ENCODE peak calls at places on chromosomes 5 and 9, in eight cellular contexts. F, P, A, R, Q, B, K and I are unnamed samples.

GRCh38 chr5:159463590-159464321 is 133.5 kb upstream of the IL12B start:
- DNase-seq in F (no peak), P (no peak), A (no peak), R (no peak), Q (no peak), B (peak; percentile 89), K (peak; percentile 47), I (no peak)

GRCh38 chr5:8905021-8905420 is 640.9 kb downstream of the SEMA5A start:
- DNase-seq in F (no peak), P (no peak), A (no peak), R (no peak), Q (no peak), B (no peak), K (no peak), I (peak; percentile 86)

GRCh38 chr5:10735569-10736255 is 25.3 kb downstream of the DAP start:
- DNase-seq in F (no peak), P (no peak), A (no peak), R (no peak), Q (no peak), B (no peak), K (no peak), I (no peak)

GRCh38 chr5:125410501-125411162 is 664.2 kb upstream of the ZNF608 start:
- DNase-seq in F (no peak), P (no peak), A (no peak), R (no peak), Q (no peak), B (no peak), K (no peak), I (peak; percentile 86)

GRCh38 chr5:117594165-117594564 is 1019.5 kb upstream of the SEMA6A start:
- DNase-seq in F (no peak), P (peak; percentile 79), A (peak; percentile 3), R (no peak), Q (no peak), B (no peak), K (no peak), I (no peak)

GRCh38 chr5:157602505-157602904 is 26.9 kb upstream of the ADAM19 start:
- DNase-seq in F (no peak), P (no peak), A (no peak), R (no peak), Q (no peak), B (no peak), K (no peak), I (no peak)

GRCh38 chr9:34457266-34458012 is 931 bp downstream of the FAM219A start:
- DNase-seq in F (no peak), P (peak; percentile 81), A (peak; percentile 74), R (peak; percentile 84), Q (peak; percentile 23), B (no peak), K (peak; percentile 69), I (peak; percentile 38)

GRCh38 chr5:178981381-178981780 is 13.7 kb downstream of the GRM6 start:
- DNase-seq in F (no peak), P (no peak), A (no peak), R (no peak), Q (no peak), B (no peak), K (no peak), I (no peak)

GRCh38 chr5:91381774-91382492 is 1.2 kb downstream of the ARRDC3 start:
- DNase-seq in F (peak; percentile 91), P (peak; percentile 76), A (peak; percentile 89), R (peak; percentile 74), Q (peak; percentile 51), B (peak; percentile 71), K (peak; percentile 65), I (peak; percentile 64)

GRCh38 chr9:16672501-16672900 is 198.0 kb downstream of the BNC2 start:
- DNase-seq in F (no peak), P (no peak), A (no peak), R (no peak), Q (no peak), B (no peak), K (no peak), I (no peak)

GRCh38 chr5:135127604-135128240 is 93.7 kb upstream of the PITX1 start:
- DNase-seq in F (no peak), P (no peak), A (no peak), R (no peak), Q (no peak), B (peak; percentile 83), K (peak; percentile 97), I (peak; percentile 59)

GRCh38 chr5:125704888-125705287 is 718.3 kb upstream of the GRAMD2B start:
- DNase-seq in F (no peak), P (no peak), A (no peak), R (no peak), Q (no peak), B (no peak), K (no peak), I (no peak)

GRCh38 chr5:178991190-178992145 is 3.7 kb downstream of the GRM6 start:
- DNase-seq in F (no peak), P (no peak), A (no peak), R (no peak), Q (no peak), B (no peak), K (no peak), I (no peak)

GRCh38 chr9:18568969-18569368 is 95.0 kb downstream of the ADAMTSL1 start:
- DNase-seq in F (no peak), P (no peak), A (no peak), R (no peak), Q (no peak), B (no peak), K (no peak), I (no peak)

GRCh38 chr9:37639109-37639748 is 11.5 kb upstream of the FRMPD1 start:
- DNase-seq in F (no peak), P (no peak), A (no peak), R (no peak), Q (no peak), B (no peak), K (no peak), I (no peak)

GRCh38 chr5:176778921-176779465 is 31.4 kb upstream of the UNC5A start:
- DNase-seq in F (no peak), P (peak; percentile 22), A (no peak), R (no peak), Q (no peak), B (no peak), K (no peak), I (no peak)

GRCh38 chr9:87713990-87714335 is 12.0 kb upstream of the CTSL start:
- DNase-seq in F (no peak), P (no peak), A (no peak), R (no peak), Q (no peak), B (no peak), K (no peak), I (no peak)
- TF ChIP-seq CTCF in F (no peak), P (no peak), A (no peak), R (no peak), Q (no peak), B (no peak), K (no peak), I (no peak)

GRCh38 chr9:130938184-130938651 is 829 bp downstream of the FIBCD1 start:
- DNase-seq in F (no peak), P (no peak), A (no peak), R (no peak), Q (no peak), B (no peak), K (no peak), I (no peak)

GRCh38 chr9:130939405-130939941 is 426 bp upstream of the FIBCD1 start:
- DNase-seq in F (no peak), P (no peak), A (peak; percentile 91), R (no peak), Q (no peak), B (no peak), K (no peak), I (no peak)

GRCh38 chr9:130940023-130940549 is 1.0 kb upstream of the FIBCD1 start:
- DNase-seq in F (no peak), P (no peak), A (peak; percentile 53), R (no peak), Q (no peak), B (no peak), K (no peak), I (no peak)

GRCh38 chr9:130937146-130938076 is 1.6 kb downstream of the FIBCD1 start:
- DNase-seq in F (no peak), P (no peak), A (no peak), R (no peak), Q (no peak), B (no peak), K (no peak), I (no peak)

GRCh38 chr9:130938652-130939404 is at the start of gene FIBCD1:
- DNase-seq in F (no peak), P (no peak), A (peak; percentile 83), R (peak; percentile 62), Q (peak; percentile 32), B (no peak), K (peak; percentile 67), I (peak; percentile 55)
- TF ChIP-seq CTCF in F (no peak), P (peak; percentile 18), A (peak; percentile 58), R (peak; percentile 26), Q (peak; percentile 45), B (peak; percentile 22), K (peak; percentile 58), I (peak; percentile 53)

DNA sequence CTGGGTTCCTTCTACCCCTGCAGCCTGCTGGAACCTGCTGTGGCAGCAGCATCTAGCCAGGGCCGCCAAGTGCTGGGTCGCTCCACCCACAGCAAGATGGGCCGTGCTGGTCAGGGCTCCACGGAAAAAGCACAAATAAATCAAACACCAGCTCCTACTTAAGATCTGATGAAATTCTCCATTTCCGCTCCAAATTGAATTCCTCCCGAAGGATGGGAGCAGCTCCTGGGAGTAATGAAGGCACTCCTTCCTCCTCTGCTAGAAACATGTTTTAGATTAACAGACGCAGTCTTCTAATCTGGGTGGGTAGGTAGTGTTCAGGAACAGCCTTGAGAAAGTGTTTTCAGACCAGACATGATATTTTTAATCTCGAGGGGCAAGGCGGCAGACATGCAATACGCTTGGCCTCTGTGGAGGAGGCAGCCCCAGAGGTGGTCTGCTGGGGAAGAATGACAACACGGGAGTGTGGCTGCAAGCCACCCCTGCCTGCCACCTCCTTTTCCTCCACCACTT is 194.0 kb downstream of the AOPEP start:
- DNase-seq in F (no peak), P (no peak), A (no peak), R (no peak), Q (no peak), B (no peak), K (no peak), I (no peak)
- TF ChIP-seq CTCF in F (no peak), P (no peak), A (no peak), R (no peak), Q (no peak), B (no peak), K (no peak), I (no peak)

GRCh38 chr5:142168365-142168764 is 59.8 kb downstream of the NDFIP1 start:
- DNase-seq in F (no peak), P (no peak), A (no peak), R (no peak), Q (no peak), B (no peak), K (no peak), I (no peak)

GRCh38 chr5:142167458-142167857 is 58.9 kb downstream of the NDFIP1 start:
- DNase-seq in F (no peak), P (no peak), A (no peak), R (no peak), Q (no peak), B (no peak), K (no peak), I (no peak)

GRCh38 chr5:142170254-142170953 is 61.8 kb downstream of the NDFIP1 start:
- DNase-seq in F (no peak), P (no peak), A (no peak), R (no peak), Q (no peak), B (no peak), K (no peak), I (peak; percentile 78)

GRCh38 chr5:142175039-142175438 is 66.5 kb downstream of the NDFIP1 start:
- DNase-seq in F (no peak), P (no peak), A (no peak), R (no peak), Q (no peak), B (no peak), K (no peak), I (no peak)

GRCh38 chr5:142171270-142171669 is 62.7 kb downstream of the NDFIP1 start:
- DNase-seq in F (no peak), P (no peak), A (no peak), R (no peak), Q (no peak), B (no peak), K (no peak), I (peak; percentile 92)
- TF ChIP-seq CTCF in F (no peak), P (no peak), A (no peak), R (no peak), Q (no peak), B (no peak), K (no peak), I (peak; percentile 51)